ENCODE peak calls at places on chromosomes 13 and 19, in eight cellular contexts. One of them, this sample, is unnamed.

GRCh38 chr19:2474232-2475017 is 1.5 kb upstream of the GADD45B start:
- DNase-seq in right cardiac atrium: peak
- DNase-seq in CD4-positive, alpha-beta T cell: peak
- DNase-seq in right lobe of liver: peak
- DNase-seq in RWPE2: peak
- DNase-seq in IMR-90: peak
- DNase-seq in SK-N-MC: no peak
- DNase-seq in mammary epithelial cell: peak
- DNase-seq in this sample: peak

GRCh38 chr13:70812481-70812880 is 704.2 kb upstream of the KLHL1 start:
- DNase-seq in right cardiac atrium: no peak
- DNase-seq in CD4-positive, alpha-beta T cell: no peak
- DNase-seq in right lobe of liver: no peak
- DNase-seq in RWPE2: no peak
- DNase-seq in IMR-90: peak
- DNase-seq in SK-N-MC: no peak
- DNase-seq in mammary epithelial cell: no peak
- DNase-seq in this sample: peak

GRCh38 chr19:34243876-34244578 is 10.3 kb upstream of the GARRE1 start:
- DNase-seq in right cardiac atrium: no peak
- DNase-seq in CD4-positive, alpha-beta T cell: no peak
- DNase-seq in right lobe of liver: no peak
- DNase-seq in RWPE2: no peak
- DNase-seq in IMR-90: no peak
- DNase-seq in SK-N-MC: no peak
- DNase-seq in mammary epithelial cell: no peak
- DNase-seq in this sample: no peak

GRCh38 chr13:85970727-85971126 is 171.5 kb upstream of the SLITRK6 start:
- DNase-seq in right cardiac atrium: no peak
- DNase-seq in CD4-positive, alpha-beta T cell: no peak
- DNase-seq in right lobe of liver: no peak
- DNase-seq in RWPE2: no peak
- DNase-seq in IMR-90: no peak
- DNase-seq in SK-N-MC: no peak
- DNase-seq in mammary epithelial cell: no peak
- DNase-seq in this sample: peak

GRCh38 chr19:32387701-32388392 is 17.7 kb upstream of the DPY19L3 start:
- DNase-seq in right cardiac atrium: no peak
- DNase-seq in CD4-positive, alpha-beta T cell: no peak
- DNase-seq in right lobe of liver: no peak
- DNase-seq in RWPE2: no peak
- DNase-seq in IMR-90: peak
- DNase-seq in SK-N-MC: no peak
- DNase-seq in mammary epithelial cell: no peak
- DNase-seq in this sample: peak

GRCh38 chr19:1574354-1574753 is 6.2 kb upstream of the MEX3D start:
- DNase-seq in right cardiac atrium: no peak
- DNase-seq in CD4-positive, alpha-beta T cell: no peak
- DNase-seq in right lobe of liver: no peak
- DNase-seq in RWPE2: no peak
- DNase-seq in IMR-90: no peak
- DNase-seq in SK-N-MC: no peak
- DNase-seq in mammary epithelial cell: no peak
- DNase-seq in this sample: no peak

GRCh38 chr13:41645313-41645712 is 188.0 kb downstream of the RGCC start:
- DNase-seq in right cardiac atrium: peak
- DNase-seq in CD4-positive, alpha-beta T cell: no peak
- DNase-seq in right lobe of liver: no peak
- DNase-seq in RWPE2: no peak
- DNase-seq in IMR-90: peak
- DNase-seq in SK-N-MC: no peak
- DNase-seq in mammary epithelial cell: peak
- DNase-seq in this sample: peak

GRCh38 chr19:48900477-48901452 is 653 bp downstream of the NUCB1 start:
- DNase-seq in right cardiac atrium: no peak
- DNase-seq in CD4-positive, alpha-beta T cell: no peak
- DNase-seq in right lobe of liver: no peak
- DNase-seq in RWPE2: no peak
- DNase-seq in IMR-90: peak
- DNase-seq in SK-N-MC: no peak
- DNase-seq in mammary epithelial cell: peak
- DNase-seq in this sample: peak

GRCh38 chr19:18014197-18014596 is 6.2 kb downstream of the ARRDC2 start:
- DNase-seq in right cardiac atrium: no peak
- DNase-seq in CD4-positive, alpha-beta T cell: peak
- DNase-seq in right lobe of liver: no peak
- DNase-seq in RWPE2: no peak
- DNase-seq in IMR-90: no peak
- DNase-seq in SK-N-MC: no peak
- DNase-seq in mammary epithelial cell: no peak
- DNase-seq in this sample: no peak

GRCh38 chr19:56759531-56759930 is 81.0 kb downstream of the PEG3 start:
- DNase-seq in right cardiac atrium: no peak
- DNase-seq in CD4-positive, alpha-beta T cell: no peak
- DNase-seq in right lobe of liver: no peak
- DNase-seq in RWPE2: no peak
- DNase-seq in IMR-90: no peak
- DNase-seq in SK-N-MC: no peak
- DNase-seq in mammary epithelial cell: no peak
- DNase-seq in this sample: no peak

GRCh38 chr13:76398426-76398825 is 487.8 kb downstream of the KCTD12 start:
- DNase-seq in right cardiac atrium: no peak
- DNase-seq in CD4-positive, alpha-beta T cell: no peak
- DNase-seq in right lobe of liver: no peak
- DNase-seq in RWPE2: no peak
- DNase-seq in IMR-90: peak
- DNase-seq in SK-N-MC: no peak
- DNase-seq in mammary epithelial cell: no peak
- DNase-seq in this sample: no peak

GRCh38 chr19:49422407-49423277 is 599 bp downstream of the PTH2 start:
- DNase-seq in right cardiac atrium: peak
- DNase-seq in CD4-positive, alpha-beta T cell: no peak
- DNase-seq in right lobe of liver: no peak
- DNase-seq in RWPE2: no peak
- DNase-seq in IMR-90: peak
- DNase-seq in SK-N-MC: no peak
- DNase-seq in mammary epithelial cell: peak
- DNase-seq in this sample: no peak

GRCh38 chr19:45104658-45105384 is 11.8 kb downstream of the PPP1R37 start:
- DNase-seq in right cardiac atrium: no peak
- DNase-seq in CD4-positive, alpha-beta T cell: no peak
- DNase-seq in right lobe of liver: no peak
- DNase-seq in RWPE2: no peak
- DNase-seq in IMR-90: no peak
- DNase-seq in SK-N-MC: no peak
- DNase-seq in mammary epithelial cell: peak
- DNase-seq in this sample: no peak

DNA sequence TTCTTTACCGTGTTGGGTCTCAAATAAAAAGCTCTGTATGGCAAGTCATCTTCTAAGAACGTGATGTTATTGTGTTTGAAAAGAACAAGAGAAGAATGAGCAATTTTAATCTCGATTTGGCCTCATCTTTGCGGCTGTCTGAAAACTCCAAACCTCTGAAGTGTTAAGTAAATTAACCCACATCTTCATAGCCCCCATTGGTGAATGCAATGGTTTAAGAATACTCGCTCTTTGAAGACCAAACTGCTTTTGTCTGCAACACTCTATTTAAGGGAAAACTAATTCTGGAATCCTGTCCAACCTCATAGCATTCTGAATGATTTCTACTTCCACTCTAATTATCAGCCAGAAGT is 56.9 kb upstream of the SCEL start:
- DNase-seq in right cardiac atrium: no peak
- DNase-seq in CD4-positive, alpha-beta T cell: no peak
- DNase-seq in right lobe of liver: no peak
- DNase-seq in RWPE2: no peak
- DNase-seq in IMR-90: no peak
- DNase-seq in SK-N-MC: no peak
- DNase-seq in mammary epithelial cell: no peak
- DNase-seq in this sample: no peak
- H3K27ac ChIP-seq in right cardiac atrium: no peak
- H3K27ac ChIP-seq in CD4-positive, alpha-beta T cell: no peak
- H3K27ac ChIP-seq in right lobe of liver: peak
- H3K27ac ChIP-seq in RWPE2: no peak
- H3K27ac ChIP-seq in IMR-90: no peak
- H3K27ac ChIP-seq in SK-N-MC: no peak
- H3K27ac ChIP-seq in mammary epithelial cell: no peak
- H3K27ac ChIP-seq in this sample: no peak

GRCh38 chr13:112880976-112881540 is 88.0 kb upstream of the MCF2L start:
- DNase-seq in right cardiac atrium: no peak
- DNase-seq in CD4-positive, alpha-beta T cell: no peak
- DNase-seq in right lobe of liver: peak
- DNase-seq in RWPE2: peak
- DNase-seq in IMR-90: no peak
- DNase-seq in SK-N-MC: no peak
- DNase-seq in mammary epithelial cell: no peak
- DNase-seq in this sample: no peak
- H3K27ac ChIP-seq in right cardiac atrium: no peak
- H3K27ac ChIP-seq in CD4-positive, alpha-beta T cell: no peak
- H3K27ac ChIP-seq in right lobe of liver: no peak
- H3K27ac ChIP-seq in RWPE2: no peak
- H3K27ac ChIP-seq in IMR-90: no peak
- H3K27ac ChIP-seq in SK-N-MC: no peak
- H3K27ac ChIP-seq in mammary epithelial cell: no peak
- H3K27ac ChIP-seq in this sample: no peak

DNA sequence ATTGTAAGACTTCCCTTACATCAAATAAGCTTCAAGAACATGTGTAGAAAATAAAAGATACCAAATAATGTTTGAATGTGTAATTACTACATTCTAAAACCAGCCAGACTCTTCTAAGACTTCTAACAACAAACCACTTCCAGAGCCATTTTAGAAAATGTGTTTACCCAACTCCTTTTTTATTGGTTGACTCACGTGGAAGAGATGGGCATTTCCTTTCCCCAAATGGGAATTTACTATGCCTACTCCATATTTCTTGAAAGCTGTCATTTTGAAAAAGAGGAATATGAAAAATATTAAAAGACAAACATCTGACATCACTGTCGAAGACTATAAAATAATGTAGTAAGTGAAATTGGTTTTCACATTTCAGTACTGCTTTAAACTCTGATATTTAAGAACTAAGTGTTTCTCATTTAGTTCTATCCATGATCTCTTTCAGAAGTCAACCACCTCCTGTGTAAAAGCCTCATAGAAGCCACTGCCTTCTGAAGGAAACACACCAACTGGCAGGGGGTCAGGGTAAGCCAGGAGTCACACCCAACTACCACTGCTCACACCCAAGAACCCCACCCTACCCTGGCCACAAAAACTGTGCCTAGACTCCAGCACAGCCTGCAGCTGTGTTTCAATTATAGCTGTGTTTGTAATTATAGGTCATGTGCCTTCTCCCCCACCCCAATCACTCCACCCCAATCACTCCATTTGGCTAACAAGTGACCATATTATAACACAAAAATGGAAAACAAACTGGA is 86.8 kb downstream of the UBL3 start:
- DNase-seq in right cardiac atrium: no peak
- DNase-seq in CD4-positive, alpha-beta T cell: no peak
- DNase-seq in right lobe of liver: no peak
- DNase-seq in RWPE2: no peak
- DNase-seq in IMR-90: no peak
- DNase-seq in SK-N-MC: no peak
- DNase-seq in mammary epithelial cell: no peak
- DNase-seq in this sample: peak
- H3K27ac ChIP-seq in right cardiac atrium: no peak
- H3K27ac ChIP-seq in CD4-positive, alpha-beta T cell: no peak
- H3K27ac ChIP-seq in right lobe of liver: no peak
- H3K27ac ChIP-seq in RWPE2: no peak
- H3K27ac ChIP-seq in IMR-90: no peak
- H3K27ac ChIP-seq in SK-N-MC: peak
- H3K27ac ChIP-seq in mammary epithelial cell: no peak
- H3K27ac ChIP-seq in this sample: peak

DNA sequence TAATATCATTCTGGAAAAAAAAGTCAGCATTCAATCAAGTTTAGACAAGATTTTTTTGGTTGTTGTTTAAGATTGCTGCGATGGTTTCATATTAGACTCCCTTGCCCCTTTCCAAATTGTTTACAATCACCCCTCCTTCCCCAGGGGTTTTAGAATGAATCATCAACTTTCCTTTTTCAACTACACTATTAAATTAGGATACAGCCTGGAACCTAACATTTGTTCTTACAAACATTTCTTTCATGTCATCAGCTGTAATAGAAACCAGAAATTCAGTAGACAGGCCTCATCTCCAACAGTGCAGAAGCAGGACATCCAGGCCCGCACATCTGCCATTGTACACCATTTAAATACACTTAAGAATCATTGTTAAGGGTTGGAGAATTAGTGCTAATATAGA is 44.4 kb upstream of the WDFY2 start:
- DNase-seq in right cardiac atrium: no peak
- DNase-seq in CD4-positive, alpha-beta T cell: no peak
- DNase-seq in right lobe of liver: no peak
- DNase-seq in RWPE2: no peak
- DNase-seq in IMR-90: peak
- DNase-seq in SK-N-MC: no peak
- DNase-seq in mammary epithelial cell: no peak
- DNase-seq in this sample: no peak
- H3K27ac ChIP-seq in right cardiac atrium: no peak
- H3K27ac ChIP-seq in CD4-positive, alpha-beta T cell: no peak
- H3K27ac ChIP-seq in right lobe of liver: no peak
- H3K27ac ChIP-seq in RWPE2: no peak
- H3K27ac ChIP-seq in IMR-90: peak
- H3K27ac ChIP-seq in SK-N-MC: peak
- H3K27ac ChIP-seq in mammary epithelial cell: no peak
- H3K27ac ChIP-seq in this sample: no peak

GRCh38 chr19:31139871-31140505 is 209.2 kb downstream of the TSHZ3 start:
- DNase-seq in right cardiac atrium: no peak
- DNase-seq in CD4-positive, alpha-beta T cell: no peak
- DNase-seq in right lobe of liver: no peak
- DNase-seq in RWPE2: no peak
- DNase-seq in IMR-90: peak
- DNase-seq in SK-N-MC: no peak
- DNase-seq in mammary epithelial cell: peak
- DNase-seq in this sample: peak

GRCh38 chr19:31138077-31138476 is 211.2 kb downstream of the TSHZ3 start:
- DNase-seq in right cardiac atrium: no peak
- DNase-seq in CD4-positive, alpha-beta T cell: no peak
- DNase-seq in right lobe of liver: no peak
- DNase-seq in RWPE2: no peak
- DNase-seq in IMR-90: no peak
- DNase-seq in SK-N-MC: no peak
- DNase-seq in mammary epithelial cell: no peak
- DNase-seq in this sample: no peak

GRCh38 chr19:31141301-31141700 is 207.9 kb downstream of the TSHZ3 start:
- DNase-seq in right cardiac atrium: no peak
- DNase-seq in CD4-positive, alpha-beta T cell: no peak
- DNase-seq in right lobe of liver: no peak
- DNase-seq in RWPE2: no peak
- DNase-seq in IMR-90: no peak
- DNase-seq in SK-N-MC: no peak
- DNase-seq in mammary epithelial cell: no peak
- DNase-seq in this sample: no peak

GRCh38 chr19:31144069-31144468 is 205.2 kb downstream of the TSHZ3 start:
- DNase-seq in right cardiac atrium: no peak
- DNase-seq in CD4-positive, alpha-beta T cell: no peak
- DNase-seq in right lobe of liver: no peak
- DNase-seq in RWPE2: no peak
- DNase-seq in IMR-90: no peak
- DNase-seq in SK-N-MC: no peak
- DNase-seq in mammary epithelial cell: no peak
- DNase-seq in this sample: no peak

GRCh38 chr19:31140717-31141116 is 208.5 kb downstream of the TSHZ3 start:
- DNase-seq in right cardiac atrium: no peak
- DNase-seq in CD4-positive, alpha-beta T cell: no peak
- DNase-seq in right lobe of liver: no peak
- DNase-seq in RWPE2: no peak
- DNase-seq in IMR-90: peak
- DNase-seq in SK-N-MC: no peak
- DNase-seq in mammary epithelial cell: no peak
- DNase-seq in this sample: peak
- H3K27ac ChIP-seq in right cardiac atrium: no peak
- H3K27ac ChIP-seq in CD4-positive, alpha-beta T cell: no peak
- H3K27ac ChIP-seq in right lobe of liver: no peak
- H3K27ac ChIP-seq in RWPE2: peak
- H3K27ac ChIP-seq in IMR-90: peak
- H3K27ac ChIP-seq in SK-N-MC: no peak
- H3K27ac ChIP-seq in mammary epithelial cell: no peak
- H3K27ac ChIP-seq in this sample: no peak